ENCODE peak calls at places on chromosomes 11 and 22, in four cellular contexts. U, V, M and T are unnamed samples.

GRCh38 chr11:28903716-28904115 is 795.5 kb downstream of the METTL15 start:
- DNase-seq in U (no peak), V (no peak), M (no peak), T (no peak)

GRCh38 chr11:1112351-1113191 is 37.9 kb downstream of the MUC2 start:
- DNase-seq in U (peak), V (no peak), M (no peak), T (no peak)

GRCh38 chr11:100739636-100740035 is 52.5 kb downstream of the ARHGAP42 start:
- DNase-seq in U (no peak), V (peak), M (no peak), T (no peak)

GRCh38 chr22:19354201-19354600 is 62.7 kb upstream of the CLTCL1 start:
- DNase-seq in U (no peak), V (no peak), M (no peak), T (no peak)

GRCh38 chr22:46673205-46673604 is 53.0 kb downstream of the GRAMD4 start:
- DNase-seq in U (no peak), V (no peak), M (no peak), T (no peak)

GRCh38 chr11:13311570-13311969 is 34.0 kb downstream of the BMAL1 start:
- DNase-seq in U (no peak), V (no peak), M (no peak), T (no peak)

GRCh38 chr22:48664586-48664985 is 1163.1 kb downstream of the BRD1 start:
- DNase-seq in U (no peak), V (no peak), M (no peak), T (no peak)

GRCh38 chr22:22691055-22691454 is 46.6 kb downstream of the GGTLC2 start:
- DNase-seq in U (no peak), V (no peak), M (no peak), T (no peak)

GRCh38 chr11:67238894-67239794 is 27.1 kb upstream of the GRK2 start:
- DNase-seq in U (no peak), V (no peak), M (no peak), T (peak)

GRCh38 chr11:66159585-66159984 is 89.5 kb downstream of the PACS1 start:
- DNase-seq in U (no peak), V (no peak), M (no peak), T (no peak)